ENCODE peak calls at places on chromosomes 3 and 15, in five cellular contexts. N is HCEC 1CT; Q is GM12865; U is activated CD4-positive, alpha-beta T cell treated with anti-CD3 and anti-CD28 coated beads for 24 hours; B is stomach. H is an unnamed sample.

GRCh38 chr15:50624616-50625168 is 61.9 kb downstream of the TRPM7 start:
- DNase-seq in Q (no peak), B (no peak), U (no peak), N (no peak), H (no peak)

GRCh38 chr15:71110800-71111565 is 4.3 kb upstream of the THSD4 start:
- DNase-seq in Q (no peak), N (no peak), B (no peak), U (no peak), H (no peak)

GRCh38 chr15:92606126-92606835 is 49.3 kb downstream of the FAM174B start:
- DNase-seq in B (no peak), U (no peak), N (no peak), Q (no peak), H (peak; percentile 11)

GRCh38 chr3:98971183-98971681 is 69.7 kb upstream of the DCBLD2 start:
- DNase-seq in B (no peak), Q (no peak), U (no peak), N (peak; percentile 99), H (no peak)

GRCh38 chr3:125156491-125156890 is 56.1 kb downstream of the SLC12A8 start:
- DNase-seq in U (no peak), B (no peak), N (no peak), Q (no peak), H (no peak)

GRCh38 chr15:83292317-83292716 is 7.9 kb upstream of the BNC1 start:
- DNase-seq in Q (no peak), N (no peak), U (no peak), B (no peak), H (no peak)

GRCh38 chr3:108022316-108023150 is 68.3 kb downstream of the CD47 start:
- DNase-seq in N (no peak), B (no peak), Q (no peak), U (no peak), H (no peak)

GRCh38 chr15:75694241-75695182 is 18.1 kb downstream of the CSPG4 start:
- DNase-seq in Q (no peak), B (peak; percentile 67), U (no peak), N (peak; percentile 98), H (peak; percentile 97)

GRCh38 chr3:128983293-128984069 is 10.4 kb downstream of the CFAP92 start:
- DNase-seq in U (no peak), N (no peak), B (no peak), Q (no peak), H (no peak)

GRCh38 chr3:163476179-163476578 is 1602.1 kb downstream of the SI start:
- DNase-seq in N (no peak), Q (no peak), U (no peak), B (no peak), H (no peak)

GRCh38 chr3:195893516-195893915 is 14.8 kb downstream of the TNK2 start:
- DNase-seq in N (no peak), B (no peak), Q (no peak), U (no peak), H (no peak)

GRCh38 chr3:63977893-63978292 is 45.4 kb downstream of the PSMD6 start:
- DNase-seq in Q (no peak), U (no peak), N (no peak), B (no peak), H (no peak)

GRCh38 chr3:45635475-45636256 is 41.1 kb downstream of the LIMD1 start:
- DNase-seq in Q (no peak), U (no peak), B (no peak), N (peak; percentile 86), H (no peak)

GRCh38 chr3:141462176-141462859 is 24.5 kb upstream of the RASA2 start:
- DNase-seq in B (no peak), U (no peak), N (no peak), Q (peak; percentile 27), H (no peak)

GRCh38 chr3:110381992-110382391 is 689.6 kb upstream of the NECTIN3 start:
- DNase-seq in U (no peak), N (no peak), B (no peak), Q (no peak), H (no peak)